ENCODE peak calls at places on chromosome 18, in eight cellular contexts. Y, K, U, Z, C, D, E and X are unnamed samples. For H3K27me3, the result is how much of the 10 kb centered on the place peaks cover.

GRCh38 chr18:12779043-12779442 is 76.2 kb downstream of the PSMG2 start:
- DNase-seq in Y (no peak), K (no peak), U (no peak), Z (no peak), C (no peak), D (peak), E (no peak), X (no peak)

GRCh38 chr18:37322497-37323035 is 243.0 kb downstream of the CELF4 start:
- DNase-seq in Y (no peak), K (no peak), U (peak), Z (peak), C (peak), D (no peak), E (peak), X (peak)

GRCh38 chr18:80253236-80253635 is 5.9 kb upstream of the PARD6G start:
- DNase-seq in Y (no peak), K (no peak), U (no peak), Z (no peak), C (no peak), D (no peak), E (no peak), X (no peak)

GRCh38 chr18:3753116-3753515 is 303.1 kb downstream of the TGIF1 start:
- DNase-seq in Y (no peak), K (no peak), U (no peak), Z (no peak), C (no peak), D (no peak), E (no peak), X (no peak)

GRCh38 chr18:23547806-23548205 is 38.5 kb downstream of the NPC1 start:
- DNase-seq in Y (peak), K (no peak), U (peak), Z (peak), C (no peak), D (no peak), E (no peak), X (no peak)

GRCh38 chr18:23629444-23629946 is 33.2 kb downstream of the ANKRD29 start:
- DNase-seq in Y (no peak), K (no peak), U (no peak), Z (no peak), C (no peak), D (no peak), E (no peak), X (peak)

GRCh38 chr18:51429644-51430043 is 232.2 kb upstream of the MEX3C start:
- DNase-seq in Y (no peak), K (no peak), U (no peak), Z (no peak), C (no peak), D (no peak), E (no peak), X (no peak)

GRCh38 chr18:12417687-12418086 is 10.0 kb downstream of the PRELID3A start:
- DNase-seq in Y (no peak), K (no peak), U (no peak), Z (no peak), C (peak), D (no peak), E (no peak), X (no peak)

GRCh38 chr18:65523461-65523860 is 227.4 kb upstream of the CDH7 start:
- DNase-seq in Y (no peak), K (no peak), U (no peak), Z (no peak), C (no peak), D (no peak), E (no peak), X (no peak)

GRCh38 chr18:70490008-70490933 is 201.4 kb downstream of the SOCS6 start:
- DNase-seq in Y (peak), K (no peak), U (no peak), Z (peak), C (peak), D (no peak), E (peak), X (peak)

GRCh38 chr18:9849407-9849961 is 36.3 kb upstream of the TXNDC2 start:
- DNase-seq in Y (no peak), K (no peak), U (no peak), Z (no peak), C (no peak), D (peak), E (peak), X (peak)
- H3K27me3 ChIP-seq in Y (under half), K (under half), U (under half), Z (under half), C (under half), D (under half), E (under half), X (under half)

GRCh38 chr18:78720456-78721250 is 259.0 kb upstream of the SALL3 start:
- DNase-seq in Y (no peak), K (peak), U (no peak), Z (no peak), C (no peak), D (peak), E (no peak), X (no peak)

GRCh38 chr18:78719821-78720220 is 259.8 kb upstream of the SALL3 start:
- DNase-seq in Y (no peak), K (no peak), U (no peak), Z (no peak), C (no peak), D (peak), E (no peak), X (no peak)

GRCh38 chr18:78721986-78722385 is 257.6 kb upstream of the SALL3 start:
- DNase-seq in Y (no peak), K (no peak), U (no peak), Z (no peak), C (no peak), D (peak), E (no peak), X (no peak)

GRCh38 chr18:78722391-78722790 is 257.2 kb upstream of the SALL3 start:
- DNase-seq in Y (no peak), K (no peak), U (no peak), Z (no peak), C (no peak), D (no peak), E (no peak), X (no peak)

DNA sequence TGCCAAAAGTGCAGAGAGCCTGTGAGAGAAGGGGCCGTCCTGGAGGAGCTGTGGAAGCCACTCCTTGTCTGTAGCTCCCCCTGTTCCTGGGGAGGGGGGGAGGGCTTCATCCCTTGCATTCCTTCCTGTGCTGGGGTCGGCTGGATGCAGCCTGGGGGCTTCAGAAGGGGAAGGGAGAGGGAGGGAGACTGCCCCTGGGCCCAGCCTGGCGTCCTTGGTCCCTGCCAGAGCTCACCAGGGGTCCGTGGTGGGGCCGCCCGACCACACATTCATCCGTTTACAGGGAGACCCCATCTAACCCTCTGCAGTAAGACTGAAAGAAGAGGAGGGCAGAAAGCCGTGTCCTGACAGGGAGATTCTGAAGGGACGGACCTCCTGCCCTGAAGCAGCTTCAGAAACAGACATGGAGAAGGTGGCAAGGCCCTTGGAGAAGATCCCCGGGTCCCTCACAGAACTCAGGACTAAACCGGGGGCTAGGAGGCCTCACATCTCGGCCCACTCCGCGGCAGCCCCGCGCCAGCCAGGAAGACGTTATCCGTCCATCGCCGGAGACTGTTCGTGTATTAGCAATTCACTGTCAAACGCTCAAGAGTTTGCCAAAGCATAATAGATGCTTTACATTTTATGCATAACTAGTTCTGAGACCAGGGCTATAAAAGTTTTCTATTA is 258.2 kb upstream of the SALL3 start:
- DNase-seq in Y (no peak), K (no peak), U (no peak), Z (no peak), C (no peak), D (peak), E (no peak), X (no peak)
- H3K27me3 ChIP-seq in Y (under half), K (under half), U (under half), Z (under half), C (under half), D (under half), E (under half), X (under half)

GRCh38 chr18:908631-909621 is 4.3 kb downstream of the ADCYAP1 start:
- DNase-seq in Y (no peak), K (no peak), U (no peak), Z (no peak), C (no peak), D (no peak), E (no peak), X (no peak)
- H3K27me3 ChIP-seq in Y (under half), K (half or more), U (half or more), Z (under half), C (half or more), D (half or more), E (half or more), X (under half)

GRCh38 chr18:69411199-69411598 is 10.5 kb downstream of the DOK6 start:
- DNase-seq in Y (no peak), K (no peak), U (no peak), Z (no peak), C (no peak), D (no peak), E (no peak), X (no peak)
- H3K27me3 ChIP-seq in Y (under half), K (under half), U (under half), Z (under half), C (under half), D (under half), E (under half), X (under half)